ENCODE peak calls at places on chromosome 7, in four cellular contexts. B is neural crest cell; G is SW480; F is stimulated activated CD4-positive, alpha-beta T cell treated with anti-CD3 and anti-CD28 coated beads, Interleukin-15, amount 100 ng/mL, for 24 hours. K is an unnamed sample.
A peak's percentile ranks its signal among the peaks of the same experiment; 100 is the strongest.

GRCh38 chr7:158108646-158109293 is 478.9 kb downstream of the PTPRN2 start:
- DNase-seq in B (no peak), G (no peak), F (no peak), K (no peak)

GRCh38 chr7:158329686-158330085 is 257.9 kb downstream of the PTPRN2 start:
- DNase-seq in B (no peak), G (no peak), F (no peak), K (no peak)

GRCh38 chr7:33243319-33243881 is 114.0 kb downstream of the BBS9 start:
- DNase-seq in B (no peak), G (peak; percentile 71), F (no peak), K (no peak)

GRCh38 chr7:33494473-33494872 is 365.1 kb downstream of the BBS9 start:
- DNase-seq in B (no peak), G (no peak), F (no peak), K (no peak)

GRCh38 chr7:113891828-113892227 is 27.0 kb downstream of the PPP1R3A start:
- DNase-seq in B (no peak), G (no peak), F (no peak), K (no peak)

GRCh38 chr7:21923663-21924062 is 22.0 kb downstream of the CDCA7L start:
- DNase-seq in B (no peak), G (no peak), F (no peak), K (no peak)

GRCh38 chr7:133698127-133698526 is 429.0 kb upstream of the LRGUK start:
- DNase-seq in B (no peak), G (no peak), F (no peak), K (no peak)

GRCh38 chr7:18257711-18258110 is 230.1 kb upstream of the PRPS1L1 start:
- DNase-seq in B (no peak), G (no peak), F (no peak), K (no peak)

GRCh38 chr7:55095672-55096071 is 76.9 kb downstream of the EGFR start:
- DNase-seq in B (no peak), G (no peak), F (no peak), K (no peak)

GRCh38 chr7:94975316-94975715 is 67.9 kb downstream of the PPP1R9A start:
- DNase-seq in B (no peak), G (no peak), F (no peak), K (no peak)

GRCh38 chr7:100694196-100694745 is at the start of gene GIGYF1:
- DNase-seq in B (peak; percentile 58), G (peak; percentile 76), F (peak; percentile 81), K (peak; percentile 66)

GRCh38 chr7:79091661-79092060 is 361.8 kb downstream of the MAGI2 start:
- DNase-seq in B (no peak), G (no peak), F (no peak), K (no peak)

GRCh38 chr7:101156866-101157589 is 2.8 kb downstream of the AP1S1 start:
- DNase-seq in B (no peak), G (no peak), F (no peak), K (no peak)

GRCh38 chr7:21911341-21911875 is 34.3 kb downstream of the CDCA7L start:
- DNase-seq in B (no peak), G (no peak), F (no peak), K (no peak)

K was measured in dorsolateral prefrontal cortex.